ENCODE peak calls at places on chromosomes 3 and 15, in five cellular contexts. Q is CD8-positive, alpha-beta T cell; Y is epithelial cell of esophagus; M is colonic mucosa; L is WERI-Rb-1. H is an unnamed sample.
A peak's percentile ranks its signal among the peaks of the same experiment; 100 is the strongest.

GRCh38 chr15:76823903-76824302 is 81.2 kb downstream of the SCAPER start:
- DNase-seq in Q (no peak), Y (no peak), M (no peak), L (no peak), H (no peak)

GRCh38 chr3:98741121-98741716 is 21.9 kb upstream of the ST3GAL6 start:
- DNase-seq in Q (no peak), Y (peak; percentile 51), M (no peak), L (no peak), H (no peak)

GRCh38 chr3:55203486-55204010 is 275.7 kb upstream of the LRTM1 start:
- DNase-seq in Q (no peak), Y (no peak), M (no peak), L (no peak), H (no peak)

GRCh38 chr15:55224892-55225291 is 28.2 kb upstream of the RSL24D1 start:
- DNase-seq in Q (peak; percentile 12), Y (no peak), M (no peak), L (no peak), H (no peak)

GRCh38 chr15:79702621-79703020 is 194.2 kb downstream of the MTHFS start:
- DNase-seq in Q (no peak), Y (no peak), M (no peak), L (no peak), H (no peak)

GRCh38 chr3:122952509-122952908 is 75.1 kb downstream of the SEMA5B start:
- DNase-seq in Q (no peak), Y (peak; percentile 87), M (no peak), L (no peak), H (no peak)

GRCh38 chr3:193040836-193041672 is 123.4 kb upstream of the MB21D2 start:
- DNase-seq in Q (no peak), Y (peak; percentile 70), M (no peak), L (peak; percentile 7), H (no peak)

GRCh38 chr15:68177747-68178146 is 27.4 kb downstream of the CALML4 start:
- DNase-seq in Q (no peak), Y (no peak), M (no peak), L (no peak), H (no peak)

GRCh38 chr3:114880078-114880477 is 267.0 kb downstream of the ZBTB20 start:
- DNase-seq in Q (no peak), Y (no peak), M (no peak), L (no peak), H (peak; percentile 15)

GRCh38 chr15:58537480-58537879 is 105.7 kb downstream of the LIPC start:
- DNase-seq in Q (no peak), Y (no peak), M (no peak), L (no peak), H (no peak)

GRCh38 chr3:154971771-154972326 is 108.3 kb upstream of the MME start:
- DNase-seq in Q (no peak), Y (peak; percentile 84), M (no peak), L (no peak), H (no peak)

GRCh38 chr15:60962087-60962486 is 267.0 kb downstream of the RORA start:
- DNase-seq in Q (no peak), Y (no peak), M (no peak), L (no peak), H (no peak)

GRCh38 chr15:60961541-60961940 is 267.6 kb downstream of the RORA start:
- DNase-seq in Q (no peak), Y (no peak), M (no peak), L (no peak), H (no peak)

GRCh38 chr15:60957111-60957510 is 272.0 kb downstream of the RORA start:
- DNase-seq in Q (no peak), Y (no peak), M (no peak), L (no peak), H (no peak)
- TF ChIP-seq CTCF in Q (no peak), Y (no peak), M (no peak), L (no peak), H (no peak)

GRCh38 chr3:159818399-159818798 is 170.2 kb upstream of the IL12A start:
- DNase-seq in Q (no peak), Y (no peak), M (no peak), L (peak; percentile 66), H (no peak)
- TF ChIP-seq CTCF in Q (no peak), Y (no peak), M (no peak), L (peak; percentile 64), H (peak; percentile 30)

GRCh38 chr3:80785475-80785874 is 976.0 kb downstream of the GBE1 start:
- DNase-seq in Q (no peak), Y (peak; percentile 1), M (no peak), L (peak; percentile 67), H (no peak)
- TF ChIP-seq CTCF in Q (no peak), Y (no peak), M (no peak), L (peak; percentile 46), H (peak; percentile 49)

GRCh38 chr3:31562525-31562924 is 29.8 kb downstream of the STT3B start:
- DNase-seq in Q (peak; percentile 36), Y (no peak), M (peak; percentile 24), L (no peak), H (no peak)
- TF ChIP-seq CTCF in Q (no peak), Y (no peak), M (no peak), L (no peak), H (no peak)

DNA sequence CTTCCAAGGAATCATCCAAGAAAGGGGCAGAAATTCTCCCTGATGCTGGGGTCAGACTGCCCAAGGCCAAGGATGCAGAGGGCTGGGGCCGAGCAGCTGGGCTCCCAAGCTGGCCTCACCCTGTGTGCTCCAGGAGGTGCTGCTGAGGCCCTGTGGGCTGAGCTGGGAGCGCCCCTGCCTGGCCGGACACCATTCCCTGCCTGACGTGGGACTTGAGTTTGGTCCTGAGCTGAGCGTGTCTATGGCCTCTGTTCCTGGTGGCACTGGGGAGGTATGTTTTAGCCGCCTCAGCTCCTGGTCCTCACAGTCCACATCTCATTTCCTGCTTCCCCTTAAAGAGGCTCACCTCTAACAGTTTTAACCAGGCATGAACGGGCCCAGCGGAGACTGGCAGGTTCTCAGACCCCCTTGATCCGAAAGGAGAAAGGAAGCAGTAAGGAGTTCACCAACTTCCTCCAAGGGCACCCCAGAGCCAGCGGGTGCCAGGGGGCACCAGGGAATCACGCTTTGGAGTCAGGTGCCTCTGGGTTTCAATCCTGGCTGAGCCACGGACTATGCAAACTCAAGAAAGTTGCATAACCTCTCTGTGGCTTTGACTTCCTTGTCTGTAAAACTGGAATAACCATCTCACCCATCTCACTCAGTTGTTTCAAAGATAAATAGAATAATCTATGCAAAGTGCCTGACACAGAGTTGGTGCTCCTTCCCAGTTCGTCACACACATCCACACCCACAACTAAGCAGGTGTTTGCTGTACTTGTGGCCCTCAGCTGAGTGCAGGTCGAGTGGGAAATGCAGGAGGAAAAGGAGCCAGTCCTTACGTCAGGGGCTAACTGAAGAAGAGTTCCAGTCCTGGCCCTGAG is 48.6 kb downstream of the SLC12A8 start:
- DNase-seq in Q (no peak), Y (peak; percentile 66), M (peak; percentile 73), L (peak; percentile 86), H (no peak)
- TF ChIP-seq CTCF in Q (no peak), Y (no peak), M (no peak), L (peak; percentile 94), H (no peak)

H was measured in neural crest cell.